ENCODE peak calls at places on chromosomes 2 and 18, in six cellular contexts. W is left ventricle myocardium inferior, K is NCI-H345, J is LoVo, H is uterus, M is amniotic stem cell. F is an unnamed sample.
A peak's percentile ranks its signal among the peaks of the same experiment; 100 is the strongest.

GRCh38 chr18:77422974-77423373 is 173.3 kb downstream of the GALR1 start:
- DNase-seq in W (no peak), K (peak; percentile 43), J (no peak), H (no peak), M (no peak), F (no peak)

GRCh38 chr2:84038866-84039265 is 420.2 kb downstream of the SUCLG1 start:
- DNase-seq in W (no peak), K (peak; percentile 13), J (no peak), H (no peak), M (no peak), F (no peak)

GRCh38 chr18:54712758-54713157 is 115.5 kb upstream of the RAB27B start:
- DNase-seq in W (no peak), K (no peak), J (no peak), H (no peak), M (no peak), F (no peak)

GRCh38 chr2:10205201-10205475 is 82.6 kb downstream of the RRM2 start:
- DNase-seq in W (no peak), K (no peak), J (no peak), H (no peak), M (no peak), F (no peak)

GRCh38 chr2:96531872-96532505 is 4.6 kb upstream of the ARID5A start:
- DNase-seq in W (peak; percentile 91), K (peak; percentile 63), J (peak; percentile 99), H (peak; percentile 94), M (peak; percentile 98), F (peak; percentile 46)

GRCh38 chr2:182949572-182950189 is 83.2 kb upstream of the FRZB start:
- DNase-seq in W (peak; percentile 33), K (peak; percentile 67), J (peak; percentile 11), H (no peak), M (no peak), F (no peak)

GRCh38 chr18:32550958-32551357 is 80.3 kb upstream of the GAREM1 start:
- DNase-seq in W (no peak), K (no peak), J (no peak), H (no peak), M (no peak), F (no peak)

GRCh38 chr2:45578056-45578843 is 32.8 kb downstream of the SRBD1 start:
- DNase-seq in W (no peak), K (no peak), J (no peak), H (no peak), M (peak; percentile 29), F (peak; percentile 11)

GRCh38 chr18:45910405-45911023 is 56.6 kb downstream of the EPG5 start:
- DNase-seq in W (peak; percentile 30), K (peak; percentile 5), J (peak; percentile 16), H (no peak), M (no peak), F (no peak)

GRCh38 chr2:102122115-102122514 is 20.4 kb upstream of the IL1R1 start:
- DNase-seq in W (no peak), K (no peak), J (no peak), H (no peak), M (peak; percentile 76), F (no peak)

GRCh38 chr2:216545359-216545758 is 46.7 kb downstream of the RPL37A start:
- DNase-seq in W (no peak), K (no peak), J (no peak), H (no peak), M (no peak), F (no peak)

GRCh38 chr2:182144780-182145170 is 159.1 kb downstream of the PPP1R1C start:
- DNase-seq in W (peak; percentile 30), K (no peak), J (no peak), H (no peak), M (no peak), F (no peak)

GRCh38 chr2:235263205-235264120 is 230.4 kb upstream of the AGAP1 start:
- DNase-seq in W (peak; percentile 81), K (no peak), J (peak; percentile 87), H (peak; percentile 79), M (peak; percentile 93), F (peak; percentile 69)

GRCh38 chr2:226310081-226310625 is 489.5 kb downstream of the IRS1 start:
- DNase-seq in W (no peak), K (no peak), J (no peak), H (no peak), M (no peak), F (no peak)

GRCh38 chr2:129751409-129751808 is 228.1 kb upstream of the RAB6C start:
- DNase-seq in W (no peak), K (no peak), J (no peak), H (no peak), M (no peak), F (no peak)

GRCh38 chr2:108945969-108946368 is 43.1 kb downstream of the EDAR start:
- DNase-seq in W (peak; percentile 84), K (no peak), J (no peak), H (no peak), M (no peak), F (no peak)